ENCODE peak calls at places on chromosomes 3 and 15, in nine cellular contexts. R is cardiac fibroblast, Y is IMR-90, L is dorsolateral prefrontal cortex, Q is uterus, N is A673, W is lower lobe of right lung, G is GM12865, C is neural progenitor cell. M is an unnamed sample.

GRCh38 chr15:31398677-31399260 is 72.1 kb downstream of the KLF13 start:
- DNase-seq in R (peak), Y (no peak), L (no peak), Q (no peak), N (no peak), W (no peak), G (no peak), C (no peak), M (no peak)

GRCh38 chr3:12193485-12194165 is 34.9 kb upstream of the TIMP4 start:
- DNase-seq in R (peak), Y (peak), L (no peak), Q (peak), N (peak), W (no peak), G (peak), C (no peak), M (peak)

GRCh38 chr3:67090472-67090871 is 92.4 kb downstream of the KBTBD8 start:
- DNase-seq in R (peak), Y (peak), L (no peak), Q (no peak), N (peak), W (no peak), G (no peak), C (no peak), M (peak)

GRCh38 chr3:42942693-42943092 is 36.4 kb upstream of the GASK1A start:
- DNase-seq in R (no peak), Y (no peak), L (no peak), Q (no peak), N (no peak), W (no peak), G (no peak), C (no peak), M (no peak)

GRCh38 chr15:43286074-43286473 is 19.3 kb upstream of the TGM5 start:
- DNase-seq in R (no peak), Y (no peak), L (no peak), Q (no peak), N (no peak), W (no peak), G (no peak), C (no peak), M (no peak)

GRCh38 chr3:109460961-109461360 is 123.6 kb upstream of the DPPA4 start:
- DNase-seq in R (no peak), Y (no peak), L (no peak), Q (no peak), N (no peak), W (no peak), G (no peak), C (no peak), M (no peak)

GRCh38 chr15:87135109-87135508 is 1055.4 kb downstream of the AGBL1 start:
- DNase-seq in R (no peak), Y (no peak), L (no peak), Q (no peak), N (no peak), W (no peak), G (no peak), C (no peak), M (no peak)

GRCh38 chr3:128590948-128591347 is 59.7 kb downstream of the RPN1 start:
- DNase-seq in R (no peak), Y (no peak), L (no peak), Q (no peak), N (no peak), W (no peak), G (no peak), C (peak), M (no peak)

GRCh38 chr3:1087066-1087555 is 5.7 kb upstream of the CNTN6 start:
- DNase-seq in R (peak), Y (peak), L (no peak), Q (peak), N (peak), W (peak), G (no peak), C (peak), M (peak)

GRCh38 chr3:141051641-141052569 is 758 bp downstream of the SPSB4 start:
- DNase-seq in R (peak), Y (peak), L (no peak), Q (no peak), N (no peak), W (no peak), G (no peak), C (peak), M (no peak)

GRCh38 chr15:63501256-63502089 is 2.9 kb upstream of the USP3 start:
- DNase-seq in R (peak), Y (peak), L (no peak), Q (peak), N (peak), W (peak), G (peak), C (peak), M (peak)

GRCh38 chr3:68103811-68104210 is 449.4 kb upstream of the SUCLG2 start:
- DNase-seq in R (no peak), Y (no peak), L (no peak), Q (no peak), N (no peak), W (no peak), G (no peak), C (no peak), M (no peak)

DNA sequence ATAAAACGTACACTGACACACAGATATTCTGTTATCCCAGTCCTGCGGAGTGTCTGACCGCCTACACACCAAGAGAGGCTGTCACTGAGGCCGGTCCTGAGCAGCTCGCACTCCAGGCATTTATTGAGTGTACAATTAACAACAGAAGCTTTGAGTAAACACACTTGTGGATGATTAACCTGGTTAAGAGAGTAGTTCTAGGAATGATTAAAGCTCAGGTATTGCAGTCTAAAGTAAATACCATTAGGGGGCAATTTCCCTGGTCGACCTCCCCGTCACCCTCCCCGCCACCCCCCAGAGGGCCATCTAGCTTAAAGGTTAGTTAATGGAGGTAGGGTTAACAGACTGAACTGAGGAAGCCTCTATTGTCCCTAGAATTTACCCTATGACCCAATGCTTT is 1278.5 kb downstream of the NSUN3 start:
- DNase-seq in R (no peak), Y (no peak), L (no peak), Q (no peak), N (no peak), W (no peak), G (no peak), C (no peak), M (no peak)
- H3K4me3 ChIP-seq in R (no peak), Y (no peak), L (no peak), Q (no peak), N (no peak), W (no peak), G (no peak), C (no peak), M (no peak)

GRCh38 chr3:151329368-151329767 is at the start of gene P2RY13:
- DNase-seq in R (no peak), Y (no peak), L (no peak), Q (no peak), N (no peak), W (no peak), G (no peak), C (no peak), M (no peak)
- H3K4me3 ChIP-seq in R (no peak), Y (no peak), L (peak), Q (no peak), N (no peak), W (peak), G (no peak), C (no peak), M (peak)

GRCh38 chr15:51982013-51982769 is 10.6 kb upstream of the LEO1 start:
- DNase-seq in R (peak), Y (peak), L (no peak), Q (no peak), N (peak), W (no peak), G (peak), C (no peak), M (peak)
- H3K4me3 ChIP-seq in R (peak), Y (no peak), L (peak), Q (no peak), N (peak), W (peak), G (peak), C (no peak), M (peak)

GRCh38 chr15:90886291-90886614 is 1.9 kb downstream of the FES start:
- DNase-seq in R (no peak), Y (no peak), L (no peak), Q (no peak), N (no peak), W (no peak), G (no peak), C (no peak), M (no peak)

GRCh38 chr15:90887037-90887481 is 2.8 kb downstream of the FES start:
- DNase-seq in R (no peak), Y (no peak), L (no peak), Q (no peak), N (no peak), W (no peak), G (no peak), C (no peak), M (no peak)

GRCh38 chr15:90883971-90884718 is at the start of gene FES:
- DNase-seq in R (peak), Y (peak), L (no peak), Q (peak), N (no peak), W (peak), G (no peak), C (peak), M (peak)

GRCh38 chr15:90884719-90885431 is 571 bp downstream of the FES start:
- DNase-seq in R (no peak), Y (no peak), L (no peak), Q (no peak), N (no peak), W (peak), G (no peak), C (no peak), M (no peak)

GRCh38 chr15:90885432-90886290 is 1.4 kb downstream of the FES start:
- DNase-seq in R (peak), Y (peak), L (peak), Q (peak), N (peak), W (peak), G (peak), C (peak), M (peak)
- H3K4me3 ChIP-seq in R (peak), Y (no peak), L (peak), Q (peak), N (no peak), W (peak), G (no peak), C (no peak), M (no peak)

DNA sequence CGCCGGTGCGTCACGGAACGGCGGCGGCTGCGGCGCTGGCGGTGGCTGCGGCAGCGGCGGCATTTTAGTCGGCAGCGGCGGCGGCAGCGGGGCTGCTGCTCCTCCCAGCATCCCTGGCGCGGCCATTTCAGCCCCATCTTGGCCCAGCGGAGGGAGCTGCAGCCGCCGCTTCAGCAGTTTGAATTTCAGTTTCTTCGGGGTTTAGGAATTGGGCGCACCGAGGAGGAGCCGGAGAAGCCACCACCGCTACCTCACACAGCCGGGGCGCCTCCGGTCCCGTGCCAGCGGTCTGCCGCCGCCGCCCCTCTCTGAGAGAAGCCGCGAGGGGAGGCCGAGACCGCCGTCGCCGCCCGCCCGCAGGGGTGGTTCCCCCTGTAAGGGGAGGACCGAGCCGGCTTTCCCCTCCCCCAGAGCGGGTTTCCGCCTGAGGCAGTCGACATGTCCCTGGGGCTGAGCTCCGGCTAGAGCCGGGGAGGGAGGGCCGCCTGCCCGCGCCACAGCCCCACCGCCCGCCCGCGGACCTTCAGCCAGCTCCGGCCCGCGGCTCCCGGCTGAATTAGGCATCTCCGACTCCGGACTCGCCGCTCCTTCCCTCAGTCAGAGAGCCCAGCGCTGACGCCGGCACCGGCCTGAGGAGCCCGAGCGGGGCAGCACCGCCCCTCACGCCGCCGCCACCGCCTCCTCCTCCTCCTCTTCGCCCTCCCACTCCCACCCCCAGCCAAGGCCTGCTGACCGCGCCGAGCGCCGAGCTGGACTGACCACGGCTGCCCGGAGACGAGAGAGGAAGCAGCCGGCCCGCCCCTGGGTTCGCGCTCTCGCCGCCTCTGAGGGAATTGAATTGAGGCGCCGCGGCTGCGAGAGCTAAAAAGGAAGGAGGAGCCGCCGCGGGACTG is at the start of gene TSC22D2:
- DNase-seq in R (peak), Y (peak), L (peak), Q (peak), N (peak), W (peak), G (peak), C (peak), M (peak)
- H3K4me3 ChIP-seq in R (peak), Y (peak), L (peak), Q (peak), N (peak), W (peak), G (peak), C (peak), M (peak)

DNA sequence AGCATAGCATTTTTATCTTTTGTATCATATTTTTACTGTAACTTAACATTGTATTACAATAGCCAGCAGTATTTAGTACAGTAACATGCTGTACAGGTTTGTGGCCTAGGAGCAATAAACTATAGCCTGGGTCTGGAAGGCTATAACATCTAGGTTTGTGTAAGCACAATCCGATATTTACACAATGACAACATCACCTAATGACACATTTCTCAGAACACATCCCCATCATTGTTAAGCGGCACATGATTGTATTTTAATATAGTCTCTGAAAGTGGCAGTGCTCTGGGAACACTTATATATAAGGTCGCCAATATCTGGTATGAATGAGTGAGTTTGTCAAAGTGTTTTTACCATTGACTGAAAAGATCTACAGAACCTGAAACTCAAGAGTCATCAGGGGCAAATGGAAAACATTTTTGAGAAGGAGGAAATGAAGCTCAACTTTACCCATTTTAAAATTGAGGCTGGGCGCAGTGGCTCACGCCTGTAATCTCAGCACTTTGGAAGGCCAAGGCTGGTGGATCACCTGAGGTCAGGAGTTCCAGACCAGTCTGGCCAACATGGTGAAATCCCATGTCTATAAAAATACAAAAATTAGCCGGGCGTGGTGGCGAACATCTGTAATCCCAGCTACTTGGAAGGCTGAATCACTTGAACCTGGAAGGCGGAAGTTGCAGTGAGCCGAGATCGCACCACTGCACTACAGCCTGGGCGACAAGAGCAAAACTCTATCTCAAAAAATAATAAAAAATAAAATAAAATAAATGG is 38.8 kb upstream of the TNFSF10 start:
- DNase-seq in R (no peak), Y (no peak), L (no peak), Q (no peak), N (no peak), W (no peak), G (no peak), C (no peak), M (no peak)
- H3K4me3 ChIP-seq in R (no peak), Y (no peak), L (no peak), Q (no peak), N (no peak), W (peak), G (no peak), C (no peak), M (peak)

GRCh38 chr3:51687472-51688205 is 16.6 kb downstream of the TEX264 start:
- DNase-seq in R (peak), Y (peak), L (no peak), Q (no peak), N (no peak), W (no peak), G (no peak), C (no peak), M (peak)
- H3K4me3 ChIP-seq in R (no peak), Y (no peak), L (no peak), Q (no peak), N (no peak), W (no peak), G (no peak), C (no peak), M (no peak)